ENCODE peak calls at places on chromosomes 13 and 19, in six cellular contexts. E, B, S, D, W and V are unnamed samples.

GRCh38 chr19:38062959-38063786 is 156.2 kb downstream of the SIPA1L3 start:
- DNase-seq in E (no peak), B (no peak), S (no peak), D (no peak), W (no peak), V (no peak)

GRCh38 chr13:95603887-95604533 is 40.5 kb downstream of the DZIP1 start:
- DNase-seq in E (no peak), B (no peak), S (peak), D (no peak), W (no peak), V (no peak)

GRCh38 chr19:34217952-34218817 is 36.2 kb upstream of the GARRE1 start:
- DNase-seq in E (no peak), B (peak), S (peak), D (peak), W (no peak), V (peak)

GRCh38 chr13:113879017-113879416 is 15.1 kb upstream of the GAS6 start:
- DNase-seq in E (no peak), B (no peak), S (no peak), D (no peak), W (no peak), V (no peak)

GRCh38 chr19:6393982-6394412 is 1.0 kb upstream of the GTF2F1 start:
- DNase-seq in E (no peak), B (no peak), S (no peak), D (no peak), W (no peak), V (no peak)

GRCh38 chr19:15418112-15418587 is 638 bp downstream of the AKAP8L start:
- DNase-seq in E (no peak), B (peak), S (peak), D (no peak), W (peak), V (no peak)

GRCh38 chr13:61414686-61415664 is 674 bp downstream of the PCDH20 start:
- DNase-seq in E (no peak), B (no peak), S (peak), D (no peak), W (peak), V (no peak)

GRCh38 chr19:16623066-16623465 is 4.9 kb downstream of the MED26 start:
- DNase-seq in E (no peak), B (no peak), S (no peak), D (no peak), W (no peak), V (no peak)

GRCh38 chr13:30864352-30865130 is 41.5 kb upstream of the MEDAG start:
- DNase-seq in E (no peak), B (peak), S (peak), D (peak), W (no peak), V (peak)

GRCh38 chr19:45442927-45443461 is 19.3 kb upstream of the ERCC1 start:
- DNase-seq in E (no peak), B (no peak), S (no peak), D (no peak), W (no peak), V (no peak)

GRCh38 chr13:30119476-30119875 is 187.9 kb downstream of the KATNAL1 start:
- DNase-seq in E (no peak), B (no peak), S (peak), D (peak), W (no peak), V (no peak)

GRCh38 chr19:38711726-38712153 is 32.5 kb downstream of the CAPN12 start:
- DNase-seq in E (no peak), B (no peak), S (peak), D (peak), W (no peak), V (peak)

GRCh38 chr19:19554074-19555023 is 16.3 kb downstream of the CILP2 start:
- DNase-seq in E (peak), B (no peak), S (peak), D (no peak), W (no peak), V (no peak)

GRCh38 chr19:17125052-17125727 is 49.6 kb downstream of the MYO9B start:
- DNase-seq in E (peak), B (no peak), S (no peak), D (peak), W (no peak), V (no peak)

GRCh38 chr13:21297452-21297851 is 121.0 kb downstream of the MRPL57 start:
- DNase-seq in E (no peak), B (no peak), S (no peak), D (no peak), W (no peak), V (no peak)

GRCh38 chr13:46149272-46150133 is 32.5 kb downstream of the LCP1 start:
- DNase-seq in E (no peak), B (no peak), S (peak), D (no peak), W (no peak), V (peak)

GRCh38 chr13:40787062-40787461 is 2.3 kb upstream of the SLC25A15 start:
- DNase-seq in E (no peak), B (no peak), S (no peak), D (no peak), W (no peak), V (no peak)

GRCh38 chr19:34145741-34146202 is 26.5 kb upstream of the LSM14A start:
- DNase-seq in E (peak), B (no peak), S (peak), D (peak), W (peak), V (no peak)

GRCh38 chr19:38148337-38148736 is 75.7 kb downstream of the DPF1 start:
- DNase-seq in E (no peak), B (no peak), S (no peak), D (no peak), W (no peak), V (no peak)

GRCh38 chr13:94660695-94661324 is 51.5 kb downstream of the SOX21 start:
- DNase-seq in E (no peak), B (peak), S (peak), D (no peak), W (no peak), V (no peak)

GRCh38 chr13:33649212-33649917 is 168.6 kb upstream of the RFC3 start:
- DNase-seq in E (no peak), B (no peak), S (no peak), D (no peak), W (no peak), V (no peak)

GRCh38 chr13:26653310-26653709 is 95.8 kb downstream of the WASF3 start:
- DNase-seq in E (no peak), B (no peak), S (no peak), D (peak), W (no peak), V (no peak)

GRCh38 chr13:39401091-39401647 is 201.8 kb downstream of the LHFPL6 start:
- DNase-seq in E (no peak), B (no peak), S (no peak), D (no peak), W (no peak), V (no peak)